ENCODE peak calls at places on chromosomes 7 and 10, in four cellular contexts. Z is GM12878, Y is A549, M is HepG2. S is an unnamed sample.

GRCh38 chr10:133158756-133159610 is 1.0 kb upstream of the KNDC1 start:
- DNase-seq in Y (peak), Z (no peak), M (no peak), S (no peak)

GRCh38 chr10:117894339-117894738 is 152.4 kb downstream of the RAB11FIP2 start:
- DNase-seq in Z (no peak), M (no peak), Y (no peak), S (no peak)

GRCh38 chr10:43409385-43410109 is 561 bp upstream of the HNRNPF start:
- DNase-seq in Z (no peak), Y (no peak), M (no peak), S (peak)

GRCh38 chr10:100327007-100327700 is 2.9 kb downstream of the PKD2L1 start:
- DNase-seq in M (no peak), Y (no peak), Z (peak), S (no peak)

GRCh38 chr7:91351374-91351773 is 87.1 kb downstream of the FZD1 start:
- DNase-seq in Y (no peak), M (peak), Z (no peak), S (no peak)

GRCh38 chr7:40749877-40750276 is 615.1 kb downstream of the SUGCT start:
- DNase-seq in M (no peak), Z (no peak), Y (no peak), S (no peak)

GRCh38 chr7:71308105-71308504 is 176.2 kb downstream of the GALNT17 start:
- DNase-seq in Y (no peak), M (no peak), Z (no peak), S (no peak)

GRCh38 chr10:112345202-112345601 is 28.7 kb upstream of the ACSL5 start:
- DNase-seq in M (no peak), Y (no peak), Z (no peak), S (no peak)

GRCh38 chr7:112855227-112855626 is 65.0 kb upstream of the TMEM168 start:
- DNase-seq in Z (no peak), Y (no peak), M (no peak), S (no peak)

GRCh38 chr10:103812004-103812403 is 43.4 kb downstream of the SH3PXD2A start:
- DNase-seq in Y (no peak), Z (no peak), M (no peak), S (no peak)

GRCh38 chr7:22663319-22663718 is 63.7 kb upstream of the IL6 start:
- DNase-seq in M (no peak), Y (no peak), Z (no peak), S (no peak)

GRCh38 chr10:103497161-103497915 is 3.8 kb downstream of the NEURL1 start:
- DNase-seq in Y (no peak), Z (no peak), M (no peak), S (no peak)

GRCh38 chr7:33806284-33807157 is 98.8 kb upstream of the BMPER start:
- DNase-seq in M (peak), Z (no peak), Y (no peak), S (no peak)

GRCh38 chr7:100035865-100036264 is 13.7 kb upstream of the ZSCAN21 start:
- DNase-seq in Z (no peak), M (no peak), Y (no peak), S (no peak)

GRCh38 chr7:92527300-92528187 is 776 bp downstream of the PEX1 start:
- DNase-seq in Z (peak), Y (peak), M (peak), S (peak)

GRCh38 chr7:101201695-101202602 is 1.1 kb upstream of the MOGAT3 start:
- DNase-seq in Y (no peak), M (peak), Z (no peak), S (peak)

GRCh38 chr10:113126506-113127192 is 176.6 kb downstream of the TCF7L2 start:
- DNase-seq in M (peak), Z (no peak), Y (peak), S (peak)

GRCh38 chr7:111424768-111425167 is 137.5 kb downstream of the IMMP2L start:
- DNase-seq in M (peak), Y (no peak), Z (no peak), S (no peak)

GRCh38 chr7:69814421-69814962 is 216.2 kb downstream of the AUTS2 start:
- DNase-seq in Z (no peak), Y (no peak), M (no peak), S (no peak)

GRCh38 chr7:35849158-35849831 is 48.4 kb downstream of the SEPTIN7 start:
- DNase-seq in Z (no peak), Y (no peak), M (no peak), S (no peak)

GRCh38 chr7:47765373-47765979 is 182.8 kb downstream of the PKD1L1 start:
- DNase-seq in Y (no peak), Z (no peak), M (no peak), S (no peak)

GRCh38 chr10:90988802-90989201 is 67.9 kb upstream of the ANKRD1 start:
- DNase-seq in Y (no peak), Z (no peak), M (no peak), S (no peak)

GRCh38 chr7:21140622-21141021 is 287.3 kb upstream of the SP4 start:
- DNase-seq in Y (no peak), Z (no peak), M (no peak), S (no peak)

GRCh38 chr7:42947531-42947930 is 15.4 kb downstream of the MRPL32 start:
- DNase-seq in Z (no peak), Y (no peak), M (no peak), S (no peak)

GRCh38 chr7:143493755-143494154 is 16.1 kb downstream of the TAS2R41 start:
- DNase-seq in Y (no peak), Z (no peak), M (no peak), S (no peak)

GRCh38 chr7:121020652-121021051 is 32.1 kb downstream of the CPED1 start:
- DNase-seq in Z (no peak), Y (no peak), M (no peak), S (no peak)

GRCh38 chr7:41878331-41879112 is 175.6 kb upstream of the INHBA start:
- DNase-seq in Y (no peak), Z (no peak), M (no peak), S (no peak)

GRCh38 chr10:67088035-67088434 is 162.2 kb downstream of the LRRTM3 start:
- DNase-seq in M (no peak), Y (no peak), Z (no peak), S (no peak)

GRCh38 chr7:140403878-140404564 is at the start of gene RAB19:
- DNase-seq in M (no peak), Z (no peak), Y (no peak), S (no peak)

GRCh38 chr10:129344956-129345355 is 122.1 kb upstream of the MGMT start:
- DNase-seq in M (no peak), Y (no peak), Z (no peak), S (no peak)

GRCh38 chr7:109763611-109764010 is 1193.9 kb downstream of the DNAJB9 start:
- DNase-seq in Z (no peak), Y (no peak), M (no peak), S (no peak)

DNA sequence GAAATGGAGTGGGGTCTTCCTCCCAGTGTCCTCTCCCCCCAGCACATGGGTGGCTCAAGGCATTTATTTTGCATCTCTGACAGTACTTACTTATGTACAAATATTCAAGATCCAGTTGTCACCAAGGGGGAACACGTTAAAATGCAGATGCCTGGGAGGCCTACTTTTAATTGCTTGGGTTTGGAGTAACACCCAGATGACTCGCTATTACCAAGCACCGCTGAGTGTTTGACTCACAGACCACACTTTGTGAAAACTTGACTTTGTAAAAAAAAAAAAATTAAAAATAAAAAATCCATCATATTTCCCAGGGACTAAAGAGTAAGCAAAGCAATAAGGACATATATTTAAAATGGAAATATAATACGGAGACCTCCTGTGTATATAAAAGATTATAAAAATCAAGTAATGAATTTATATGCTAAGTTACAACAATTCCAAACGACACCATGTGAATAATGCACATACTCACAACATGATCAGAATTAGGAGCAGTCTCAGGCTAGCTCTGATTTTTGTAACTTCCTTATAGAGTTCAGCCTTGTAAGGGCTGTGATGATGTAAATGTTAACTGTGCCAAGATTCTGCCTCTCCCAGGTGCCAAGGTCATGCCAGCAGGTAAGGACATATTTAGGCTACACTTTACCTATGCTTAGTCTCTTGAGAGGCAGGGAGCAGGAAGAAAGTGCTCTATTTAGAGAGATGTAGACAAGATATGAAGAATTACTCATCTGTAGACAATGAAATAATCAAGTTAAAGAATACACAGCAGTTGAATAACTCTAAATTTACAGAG is 53.4 kb upstream of the AGR3 start:
- DNase-seq in Y (no peak), M (no peak), Z (no peak), S (no peak)
- TF ChIP-seq MAX in Y (no peak), M (no peak), Z (no peak), S (no peak)

DNA sequence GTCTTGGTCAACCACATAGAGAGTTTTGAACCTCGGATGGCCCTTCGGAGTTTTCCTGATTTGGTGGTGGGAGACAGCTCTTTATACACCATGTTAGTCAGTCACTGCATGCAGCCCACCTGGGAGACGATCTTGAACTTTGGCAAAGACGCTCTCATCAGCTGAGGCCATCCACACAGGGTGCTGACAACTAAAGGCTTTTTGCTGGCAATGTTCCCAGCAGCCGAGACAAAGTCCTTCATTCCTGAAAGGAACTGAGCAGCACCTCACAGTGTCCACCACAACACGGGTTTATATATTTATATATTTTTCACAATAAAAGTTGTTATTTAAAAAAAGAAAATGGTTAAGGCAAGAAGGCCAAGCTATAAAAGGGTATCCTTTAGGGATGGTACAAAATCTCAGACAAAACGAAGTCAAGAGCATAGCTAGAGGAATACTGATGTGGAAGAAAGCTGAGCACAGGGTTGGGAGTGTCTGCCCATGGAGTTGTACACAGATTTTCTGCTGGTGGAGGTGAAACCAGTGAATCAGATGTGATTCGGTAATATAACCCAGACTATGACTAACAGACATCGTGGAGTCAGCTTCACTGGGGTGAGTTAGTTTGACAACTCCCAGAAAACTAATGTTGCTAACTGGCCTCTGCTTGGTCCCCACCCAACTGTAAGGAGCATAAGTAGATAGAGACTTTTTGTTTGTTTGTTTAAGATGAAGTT is 27.4 kb upstream of the CAPZA2 start:
- DNase-seq in Y (peak), Z (no peak), M (peak), S (no peak)
- TF ChIP-seq PBX3 in Y (no peak), Z (no peak), M (no peak), S (peak)

GRCh38 chr10:58307676-58308075 is 27.1 kb upstream of the UBE2D1 start:
- DNase-seq in M (no peak), Y (no peak), Z (no peak), S (no peak)

GRCh38 chr10:58304099-58304633 is 30.6 kb upstream of the UBE2D1 start:
- DNase-seq in Z (no peak), M (no peak), Y (no peak), S (no peak)

GRCh38 chr10:58302259-58302658 is 32.5 kb upstream of the UBE2D1 start:
- DNase-seq in M (no peak), Z (no peak), Y (no peak), S (no peak)

GRCh38 chr10:58300676-58301075 is 31.7 kb downstream of the CISD1 start:
- DNase-seq in Z (no peak), M (no peak), Y (no peak), S (no peak)

DNA sequence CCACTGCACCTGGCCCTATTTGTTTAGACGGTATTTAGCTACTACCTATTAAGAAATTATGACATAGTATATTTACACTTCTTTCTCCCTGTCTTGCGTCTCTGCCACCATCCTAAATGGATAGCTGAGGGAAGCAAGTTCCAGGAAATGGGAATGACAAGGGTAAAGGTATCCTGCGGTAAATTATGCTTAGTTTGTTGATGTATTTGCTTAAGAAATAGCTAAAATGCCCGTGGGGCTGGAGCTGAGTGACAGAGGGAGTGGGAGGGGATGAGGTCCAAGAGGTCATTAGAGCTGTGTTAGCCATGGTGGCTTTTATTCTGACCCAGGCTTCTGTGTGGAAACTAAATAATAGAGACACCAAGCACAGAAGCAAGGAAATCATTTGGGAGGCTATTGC is 29.0 kb upstream of the UBE2D1 start:
- DNase-seq in Z (no peak), M (peak), Y (no peak), S (no peak)
- TF ChIP-seq REST in Z (no peak), M (no peak), Y (no peak), S (no peak)

GRCh38 chr7:5550831-5551230 is 127.2 kb upstream of the TNRC18 start:
- DNase-seq in M (no peak), Y (no peak), Z (no peak), S (peak)
- TF ChIP-seq MAX in M (no peak), Y (no peak), Z (no peak), S (no peak)

GRCh38 chr7:64839910-64840309 is 45.7 kb downstream of the ZNF138 start:
- DNase-seq in Y (no peak), M (no peak), Z (no peak), S (no peak)
- TF ChIP-seq PBX3 in Y (no peak), M (no peak), Z (no peak), S (no peak)